ENCODE peak calls at places on chromosomes 1 and 21, in five cellular contexts. D is transverse colon, Q is esophagus squamous epithelium, O is body of pancreas, K is thyroid gland. L is an unnamed sample.

GRCh38 chr21:27734146-27734545 is 767.3 kb upstream of the ADAMTS5 start:
- DNase-seq in D (no peak), Q (no peak), O (no peak), K (no peak), L (no peak)

GRCh38 chr1:61187380-61188086 is 105.2 kb downstream of the NFIA start:
- DNase-seq in D (no peak), Q (no peak), O (no peak), K (no peak), L (no peak)

GRCh38 chr1:212814548-212814947 is 22.9 kb downstream of the TATDN3 start:
- DNase-seq in D (no peak), Q (no peak), O (no peak), K (no peak), L (no peak)

GRCh38 chr1:35120458-35121133 is 41.4 kb downstream of the ZMYM1 start:
- DNase-seq in D (peak; percentile 19), Q (no peak), O (no peak), K (peak; percentile 12), L (no peak)

GRCh38 chr1:248858096-248858890 is 592 bp downstream of the ZNF692 start:
- DNase-seq in D (peak; percentile 79), Q (no peak), O (peak; percentile 79), K (peak; percentile 85), L (peak; percentile 26)

GRCh38 chr1:156160744-156161181 is 7.4 kb downstream of the SEMA4A start:
- DNase-seq in D (peak; percentile 75), Q (no peak), O (peak; percentile 67), K (peak; percentile 77), L (no peak)

GRCh38 chr1:154463512-154463990 is 38.5 kb upstream of the TDRD10 start:
- DNase-seq in D (peak; percentile 30), Q (no peak), O (no peak), K (peak; percentile 18), L (peak; percentile 67)

GRCh38 chr1:154767315-154768240 is 102.5 kb downstream of the KCNN3 start:
- DNase-seq in D (no peak), Q (no peak), O (no peak), K (no peak), L (no peak)

GRCh38 chr1:221162939-221163338 is 283.7 kb downstream of the HLX start:
- DNase-seq in D (no peak), Q (no peak), O (no peak), K (no peak), L (no peak)

GRCh38 chr1:163875927-163876320 is 554.2 kb downstream of the NUF2 start:
- DNase-seq in D (no peak), Q (no peak), O (no peak), K (no peak), L (no peak)

GRCh38 chr1:153572569-153573015 is 6.9 kb upstream of the S100A2 start:
- DNase-seq in D (peak; percentile 90), Q (no peak), O (peak; percentile 85), K (peak; percentile 92), L (peak; percentile 49)

GRCh38 chr1:176193663-176194062 is 13.4 kb downstream of the COP1 start:
- DNase-seq in D (no peak), Q (no peak), O (no peak), K (no peak), L (no peak)

GRCh38 chr21:33643658-33644311 is 1.5 kb downstream of the ITSN1 start:
- DNase-seq in D (no peak), Q (no peak), O (no peak), K (no peak), L (no peak)

GRCh38 chr1:151945725-151946365 is 36.5 kb upstream of the THEM4 start:
- DNase-seq in D (peak; percentile 89), Q (peak; percentile 71), O (peak; percentile 67), K (peak; percentile 40), L (peak; percentile 66)

GRCh38 chr1:89200668-89201488 is 2.1 kb upstream of the GBP4 start:
- DNase-seq in D (no peak), Q (no peak), O (no peak), K (no peak), L (no peak)

GRCh38 chr1:84936116-84936810 is 43.3 kb upstream of the LPAR3 start:
- DNase-seq in D (peak; percentile 15), Q (no peak), O (peak; percentile 37), K (peak; percentile 14), L (peak; percentile 18)

GRCh38 chr21:18070392-18070791 is 174.2 kb upstream of the CHODL start:
- DNase-seq in D (no peak), Q (no peak), O (no peak), K (no peak), L (no peak)

GRCh38 chr1:230611128-230611914 is 31.0 kb upstream of the COG2 start:
- DNase-seq in D (no peak), Q (no peak), O (no peak), K (no peak), L (no peak)

GRCh38 chr1:200154069-200154767 is 126.7 kb downstream of the NR5A2 start:
- DNase-seq in D (peak; percentile 17), Q (no peak), O (no peak), K (no peak), L (peak; percentile 20)

GRCh38 chr1:189769448-189769847 is 708.2 kb downstream of the BRINP3 start:
- DNase-seq in D (no peak), Q (no peak), O (no peak), K (no peak), L (no peak)

GRCh38 chr1:48073773-48074172 is 76.6 kb upstream of the TRABD2B start:
- DNase-seq in D (no peak), Q (no peak), O (no peak), K (no peak), L (no peak)

GRCh38 chr1:206497363-206497762 is 10.0 kb upstream of the RASSF5 start:
- DNase-seq in D (no peak), Q (no peak), O (no peak), K (no peak), L (no peak)

GRCh38 chr21:45482899-45483821 is 59.1 kb downstream of the SLC19A1 start:
- DNase-seq in D (no peak), Q (no peak), O (no peak), K (no peak), L (peak; percentile 63)

GRCh38 chr1:85504417-85504816 is 39.5 kb upstream of the DDAH1 start:
- DNase-seq in D (no peak), Q (no peak), O (no peak), K (no peak), L (no peak)

GRCh38 chr1:117658676-117659075 is 52.8 kb downstream of the TENT5C start:
- DNase-seq in D (peak; percentile 79), Q (no peak), O (no peak), K (no peak), L (peak; percentile 66)

GRCh38 chr1:64920936-64921589 is 45.3 kb downstream of the JAK1 start:
- DNase-seq in D (no peak), Q (no peak), O (no peak), K (no peak), L (no peak)

GRCh38 chr1:155295183-155295941 is 5.9 kb downstream of the PKLR start:
- DNase-seq in D (no peak), Q (no peak), O (no peak), K (no peak), L (no peak)

GRCh38 chr1:62068302-62068936 is 126.2 kb upstream of the L1TD1 start:
- DNase-seq in D (no peak), Q (no peak), O (no peak), K (no peak), L (no peak)

DNA sequence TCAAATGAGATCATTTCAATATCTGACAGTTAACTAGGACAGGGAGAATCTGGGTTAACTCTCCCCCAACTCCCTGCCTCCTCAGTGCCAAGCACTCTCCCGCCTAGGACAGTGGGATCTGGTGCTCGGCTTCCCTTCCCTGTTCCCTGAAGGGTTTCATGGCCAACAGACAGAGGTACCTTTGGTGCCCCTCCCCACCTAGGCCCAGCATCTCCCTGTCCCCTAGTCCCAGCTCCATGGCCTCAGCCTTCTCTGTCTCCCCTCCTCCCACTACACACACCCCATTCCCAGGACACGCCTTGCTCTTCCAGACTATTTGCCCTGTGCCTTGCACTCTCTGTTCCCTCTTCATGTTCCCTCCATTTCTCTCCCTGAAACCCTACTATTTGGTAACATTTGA is 77.1 kb downstream of the CD247 start:
- DNase-seq in D (no peak), Q (no peak), O (no peak), K (no peak), L (no peak)
- H3K27ac ChIP-seq in D (no peak overlapping the region), Q (no peak overlapping the region), O (no peak overlapping the region), K (no peak overlapping the region), L (no peak overlapping the region)

DNA sequence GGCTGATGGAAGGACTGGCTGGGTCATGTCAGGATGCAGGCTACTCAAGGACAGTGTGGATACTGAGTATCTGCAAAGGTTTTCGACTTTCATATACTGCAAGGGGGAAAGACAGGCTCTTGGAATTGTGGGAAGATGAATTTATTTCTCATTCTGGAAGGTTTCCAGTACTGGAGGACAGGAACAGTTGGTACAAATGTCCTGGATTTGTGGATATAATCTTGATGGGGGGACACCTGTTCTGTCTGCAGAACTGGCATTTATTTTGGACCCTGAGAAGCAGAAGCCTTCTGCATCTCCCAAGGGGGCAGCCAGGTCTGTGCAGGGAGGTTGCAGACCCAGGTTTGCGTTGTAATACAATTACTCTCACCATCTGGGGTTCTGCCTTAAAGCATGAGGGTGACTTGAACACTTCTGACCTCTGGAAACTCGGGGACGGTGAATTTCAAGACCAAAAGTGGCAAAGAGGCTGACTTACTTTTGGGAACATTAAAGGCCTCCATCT is 65.8 kb downstream of the NOS1AP start:
- DNase-seq in D (no peak), Q (no peak), O (no peak), K (no peak), L (no peak)
- TF ChIP-seq CTCF in D (no peak), Q (no peak), O (no peak), K (no peak), L (no peak)

GRCh38 chr1:30042438-30043147 is 680.8 kb downstream of the MATN1 start:
- DNase-seq in D (no peak), Q (no peak), O (no peak), K (no peak), L (no peak)

GRCh38 chr1:30043256-30043655 is 680.1 kb downstream of the MATN1 start:
- DNase-seq in D (no peak), Q (no peak), O (no peak), K (no peak), L (no peak)

GRCh38 chr1:30043731-30044408 is 679.5 kb downstream of the MATN1 start:
- DNase-seq in D (no peak), Q (no peak), O (no peak), K (no peak), L (no peak)

GRCh38 chr1:30040081-30041019 is 683.0 kb downstream of the MATN1 start:
- DNase-seq in D (no peak), Q (no peak), O (no peak), K (no peak), L (no peak)

DNA sequence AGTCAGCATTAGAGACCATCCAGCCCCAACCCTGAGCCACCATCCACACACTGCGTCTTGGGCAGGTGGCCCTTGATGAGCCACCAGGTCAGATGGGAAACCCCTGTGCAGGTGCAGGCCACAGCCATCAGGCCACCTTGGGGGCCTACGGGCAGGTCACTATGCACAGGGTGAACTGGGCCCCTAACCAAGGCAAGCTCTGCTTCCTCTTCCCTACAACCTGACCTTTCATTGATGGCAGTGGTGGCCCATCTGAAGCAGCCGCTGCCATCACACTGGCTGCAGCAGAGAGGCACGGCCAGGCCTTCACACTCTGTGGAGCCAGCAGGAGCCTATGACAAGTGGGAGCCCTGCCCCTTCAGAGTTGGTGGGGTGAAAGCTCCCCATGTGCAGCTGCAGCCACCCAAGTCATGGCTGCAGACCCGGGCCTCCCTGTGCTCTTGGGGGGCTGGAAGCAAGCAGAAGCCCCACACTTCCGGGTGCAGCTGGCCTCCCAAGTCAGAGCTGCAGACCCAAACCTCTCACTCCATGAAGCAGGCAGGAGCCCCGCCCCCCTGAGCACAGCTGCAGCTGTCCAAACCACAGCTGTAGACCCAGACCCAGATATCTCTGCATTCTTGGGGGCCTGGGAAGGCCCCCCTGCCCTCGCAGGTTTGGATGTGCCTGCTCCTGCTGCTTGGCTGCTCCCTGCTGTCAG is 681.5 kb downstream of the MATN1 start:
- DNase-seq in D (no peak), Q (no peak), O (no peak), K (no peak), L (no peak)
- H3K9me3 ChIP-seq in D (no peaks in the 10 kb centered on the region), Q (no peaks in the 10 kb centered on the region), O (peaks cover 8% of the 10 kb centered on the region), K (no peaks in the 10 kb centered on the region), L (peaks cover 4% of the 10 kb centered on the region)

GRCh38 chr1:6082430-6082971 is 36.8 kb downstream of the KCNAB2 start:
- DNase-seq in D (no peak), Q (no peak), O (no peak), K (no peak), L (no peak)
- H3K27ac ChIP-seq in D (no peak overlapping the region), Q (no peak overlapping the region), O (no peak overlapping the region), K (no peak overlapping the region), L (no peak overlapping the region)

L was measured in CD4-positive, alpha-beta T cell.